ENCODE peak calls at places on chromosomes 2 and 18, in nine cellular contexts. Q, P, W, B, V, F, Y, D and Z are unnamed samples.

GRCh38 chr2:33108483-33109443 is 162.0 kb downstream of the LTBP1 start:
- DNase-seq in D (no peak), V (no peak), W (no peak), P (no peak), Y (no peak), B (no peak), Q (no peak), F (no peak), Z (no peak)

GRCh38 chr18:73366713-73367112 is 498.9 kb upstream of the NETO1 start:
- DNase-seq in V (no peak), F (no peak), Q (no peak), W (no peak), Y (no peak), B (no peak), D (no peak), P (no peak), Z (no peak)

GRCh38 chr2:67899187-67899586 is 163.6 kb downstream of the C1D start:
- DNase-seq in P (no peak), B (no peak), Q (no peak), F (no peak), D (no peak), Y (no peak), V (no peak), W (peak), Z (peak)

GRCh38 chr2:239942090-239942489 is 83.1 kb downstream of the NDUFA10 start:
- DNase-seq in V (no peak), F (no peak), Q (peak), P (no peak), W (no peak), Y (no peak), B (no peak), D (no peak), Z (no peak)

GRCh38 chr18:55380574-55380973 is 207.4 kb downstream of the TCF4 start:
- DNase-seq in B (no peak), F (no peak), D (no peak), V (no peak), W (no peak), Q (no peak), P (no peak), Y (no peak), Z (no peak)

GRCh38 chr2:64491426-64491825 is 32.7 kb upstream of the AFTPH start:
- DNase-seq in Q (no peak), Y (no peak), W (no peak), F (no peak), B (no peak), P (no peak), V (no peak), D (no peak), Z (no peak)

GRCh38 chr18:79258447-79258846 is 137.3 kb upstream of the NFATC1 start:
- DNase-seq in F (no peak), P (no peak), V (no peak), Y (no peak), B (no peak), D (no peak), Q (no peak), W (no peak), Z (peak)

GRCh38 chr2:106565599-106565998 is 78.4 kb downstream of the CD8B2 start:
- DNase-seq in Y (no peak), W (no peak), P (no peak), D (no peak), Q (no peak), V (no peak), F (no peak), B (no peak), Z (no peak)